ENCODE peak calls at places on chromosome 21, in seven cellular contexts. P is kidney, W is heart right ventricle, C is cardiac muscle cell, T is cardiac fibroblast, B is IMR-90, F is A549. R is an unnamed sample.

GRCh38 chr21:25887166-25887565 is 152.4 kb downstream of the GABPA start:
- DNase-seq in P (no peak), W (no peak), C (peak), T (peak), B (no peak), F (peak), R (no peak)

GRCh38 chr21:15063081-15063820 is 1.5 kb downstream of the NRIP1 start:
- DNase-seq in P (no peak), W (no peak), C (peak), T (peak), B (peak), F (no peak), R (no peak)

GRCh38 chr21:45615145-45615711 is 28.3 kb upstream of the PCBP3 start:
- DNase-seq in P (peak), W (no peak), C (no peak), T (peak), B (peak), F (peak), R (no peak)

GRCh38 chr21:34670220-34670961 is 1.6 kb downstream of the CLIC6 start:
- DNase-seq in P (peak), W (no peak), C (no peak), T (no peak), B (no peak), F (no peak), R (no peak)

GRCh38 chr21:15295875-15296274 is 231.1 kb upstream of the NRIP1 start:
- DNase-seq in P (no peak), W (no peak), C (no peak), T (no peak), B (no peak), F (no peak), R (no peak)

GRCh38 chr21:34509151-34509550 is 2.9 kb downstream of the KCNE1 start:
- DNase-seq in P (no peak), W (no peak), C (no peak), T (no peak), B (no peak), F (no peak), R (no peak)

GRCh38 chr21:43646550-43647260 is 12.6 kb downstream of the HSF2BP start:
- DNase-seq in P (peak), W (peak), C (peak), T (peak), B (peak), F (peak), R (peak)

GRCh38 chr21:45363921-45364463 is 41.0 kb upstream of the COL18A1 start:
- DNase-seq in P (peak), W (peak), C (peak), T (peak), B (peak), F (peak), R (peak)

GRCh38 chr21:45372732-45373355 is 32.1 kb upstream of the COL18A1 start:
- DNase-seq in P (peak), W (peak), C (no peak), T (peak), B (peak), F (no peak), R (no peak)

GRCh38 chr21:45973475-45974072 is 8.0 kb upstream of the COL6A1 start:
- DNase-seq in P (peak), W (peak), C (peak), T (peak), B (peak), F (peak), R (peak)

GRCh38 chr21:17903029-17903806 is 84.1 kb upstream of the C21orf91 start:
- DNase-seq in P (no peak), W (no peak), C (peak), T (peak), B (peak), F (no peak), R (peak)

GRCh38 chr21:46028547-46029200 is 47.1 kb downstream of the COL6A1 start:
- DNase-seq in P (no peak), W (no peak), C (no peak), T (peak), B (peak), F (no peak), R (peak)

GRCh38 chr21:27631471-27631870 is 664.6 kb upstream of the ADAMTS5 start:
- DNase-seq in P (no peak), W (no peak), C (peak), T (peak), B (peak), F (no peak), R (peak)

GRCh38 chr21:45461369-45461750 is 56.4 kb downstream of the COL18A1 start:
- DNase-seq in P (no peak), W (no peak), C (no peak), T (no peak), B (no peak), F (no peak), R (no peak)

GRCh38 chr21:32015740-32016139 is 142.9 kb downstream of the HUNK start:
- DNase-seq in P (no peak), W (no peak), C (no peak), T (no peak), B (no peak), F (no peak), R (no peak)

GRCh38 chr21:38255718-38256117 is 1.1 kb upstream of the KCNJ15 start:
- DNase-seq in P (no peak), W (no peak), C (no peak), T (no peak), B (no peak), F (no peak), R (no peak)

GRCh38 chr21:38258803-38259485 is 2.2 kb downstream of the KCNJ15 start:
- DNase-seq in P (no peak), W (no peak), C (peak), T (peak), B (peak), F (peak), R (peak)

GRCh38 chr21:38256599-38257302 is at the start of gene KCNJ15:
- DNase-seq in P (no peak), W (no peak), C (no peak), T (no peak), B (no peak), F (no peak), R (no peak)

GRCh38 chr21:38250991-38251418 is 5.8 kb upstream of the KCNJ15 start:
- DNase-seq in P (no peak), W (no peak), C (no peak), T (no peak), B (no peak), F (no peak), R (no peak)

DNA sequence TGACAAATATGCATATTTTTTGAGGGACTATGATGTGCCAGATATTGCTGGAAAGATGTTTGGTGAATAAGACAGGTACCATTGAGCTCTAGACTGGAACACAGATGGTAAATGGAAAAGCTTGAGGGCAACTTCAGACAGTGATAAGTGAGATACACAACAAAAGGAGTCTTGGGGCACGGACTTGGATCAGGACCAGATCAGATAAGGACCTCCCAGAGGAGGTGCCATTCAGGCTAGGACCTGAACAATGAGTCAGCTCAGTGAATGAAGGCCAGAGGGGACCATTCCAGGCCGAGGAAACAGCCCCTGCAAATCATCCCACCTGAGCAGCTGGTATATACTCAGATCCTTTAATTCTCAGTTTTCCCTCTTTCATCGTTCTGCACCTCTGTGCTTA is 1.8 kb upstream of the KCNJ15 start:
- DNase-seq in P (no peak), W (no peak), C (no peak), T (no peak), B (no peak), F (no peak), R (no peak)
- TF ChIP-seq CTCF in P (no peak), W (no peak), C (no peak), T (no peak), B (no peak), F (no peak), R (no peak)

GRCh38 chr21:20045197-20045596 is 953.0 kb upstream of the NCAM2 start:
- DNase-seq in P (no peak), W (no peak), C (no peak), T (no peak), B (no peak), F (no peak), R (no peak)

GRCh38 chr21:20040768-20041167 is 957.4 kb upstream of the NCAM2 start:
- DNase-seq in P (no peak), W (no peak), C (no peak), T (no peak), B (no peak), F (no peak), R (no peak)
- TF ChIP-seq CTCF in P (no peak), W (no peak), C (no peak), T (no peak), B (no peak), F (no peak), R (no peak)

GRCh38 chr21:38742580-38743260 is 63.0 kb upstream of the ETS2 start:
- DNase-seq in P (no peak), W (no peak), C (no peak), T (no peak), B (no peak), F (no peak), R (no peak)
- TF ChIP-seq CTCF in P (no peak), W (no peak), C (no peak), T (no peak), B (no peak), F (no peak), R (no peak)

GRCh38 chr21:42075686-42076471 is 4.8 kb downstream of the UMODL1 start:
- DNase-seq in P (peak), W (no peak), C (no peak), T (no peak), B (no peak), F (no peak), R (no peak)
- TF ChIP-seq CTCF in P (no peak), W (no peak), C (no peak), T (no peak), B (no peak), F (no peak), R (no peak)

GRCh38 chr21:36706951-36707762 is 8.2 kb downstream of the SIM2 start:
- DNase-seq in P (no peak), W (no peak), C (peak), T (peak), B (peak), F (no peak), R (no peak)
- TF ChIP-seq CTCF in P (no peak), W (no peak), C (peak), T (no peak), B (no peak), F (no peak), R (peak)

DNA sequence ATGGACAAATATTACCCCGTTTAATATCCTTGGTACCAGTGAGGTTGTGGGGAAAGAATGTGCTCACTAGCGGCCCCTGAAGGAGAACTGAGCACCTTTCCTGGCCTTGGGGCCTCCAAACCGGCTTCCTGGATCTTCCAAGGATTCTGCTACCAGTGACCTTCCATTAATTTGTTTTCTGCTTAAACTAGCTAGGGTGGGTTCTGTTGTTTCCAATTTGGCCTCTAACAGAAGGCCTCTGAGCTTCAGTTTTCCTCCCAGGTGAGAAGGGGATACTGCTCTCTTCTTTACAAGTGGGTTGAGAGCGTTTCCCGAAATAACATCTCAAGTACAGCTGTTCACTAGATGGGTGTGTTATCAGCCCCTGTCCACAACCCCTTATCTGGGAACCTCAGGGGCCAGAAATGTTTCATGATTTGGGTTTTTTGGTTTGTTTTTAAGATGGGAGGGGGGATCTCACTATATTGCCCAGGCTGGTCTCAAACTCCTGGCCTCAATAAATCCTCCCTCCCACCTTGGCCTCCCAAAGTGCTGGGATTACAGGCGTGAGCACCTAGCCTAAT is 16.9 kb upstream of the IFNGR2 start:
- DNase-seq in P (no peak), W (no peak), C (no peak), T (no peak), B (no peak), F (no peak), R (no peak)
- TF ChIP-seq CTCF in P (no peak), W (no peak), C (peak), T (peak), B (peak), F (no peak), R (peak)

GRCh38 chr21:42108554-42108885 is 37.4 kb downstream of the UMODL1 start:
- DNase-seq in P (peak), W (no peak), C (no peak), T (no peak), B (no peak), F (no peak), R (no peak)

GRCh38 chr21:42106425-42106824 is 35.3 kb downstream of the UMODL1 start:
- DNase-seq in P (peak), W (no peak), C (no peak), T (no peak), B (no peak), F (no peak), R (no peak)

GRCh38 chr21:42105916-42106315 is 34.8 kb downstream of the UMODL1 start:
- DNase-seq in P (peak), W (no peak), C (no peak), T (no peak), B (no peak), F (no peak), R (no peak)

GRCh38 chr21:42107881-42108553 is 36.9 kb downstream of the UMODL1 start:
- DNase-seq in P (peak), W (peak), C (peak), T (peak), B (peak), F (peak), R (peak)

GRCh38 chr21:42107177-42107880 is 36.2 kb downstream of the UMODL1 start:
- DNase-seq in P (peak), W (no peak), C (no peak), T (no peak), B (no peak), F (no peak), R (no peak)
- TF ChIP-seq CTCF in P (no peak), W (no peak), C (no peak), T (no peak), B (no peak), F (no peak), R (no peak)

R was measured in AG10803.